ENCODE peak calls at places on chromosomes 16 and 17, in four cellular contexts. H is psoas muscle; L is stimulated activated naive B cell treated with anti-CD40 and anti-IgM and Interleukin-4, amounts not matched to agents 10 μg/mL and 1 μg/mL and 100 μg/mL, for 72 hours; G is stimulated activated CD4-positive, alpha-beta T cell treated with anti-CD3 and anti-CD28 coated beads, Interleukin-2, amount 100 ng/mL, for 24 hours. X is an unnamed sample.

GRCh38 chr16:23248261-23249194 is 53.6 kb upstream of the SCNN1B start:
- DNase-seq in H (no peak), L (no peak), G (no peak), X (no peak)

GRCh38 chr17:77282524-77283515 is 142.1 kb downstream of the SEC14L1 start:
- DNase-seq in H (no peak), L (peak; percentile 38), G (no peak), X (no peak)

GRCh38 chr17:14616508-14616907 is 315.6 kb downstream of the HS3ST3B1 start:
- DNase-seq in H (no peak), L (no peak), G (no peak), X (no peak)

GRCh38 chr16:88790312-88791150 is 5.5 kb upstream of the PIEZO1 start:
- DNase-seq in H (peak; percentile 61), L (no peak), G (peak; percentile 63), X (peak; percentile 65)

GRCh38 chr16:81778861-81779539 is at the start of gene PLCG2:
- DNase-seq in H (peak; percentile 76), L (peak; percentile 76), G (peak; percentile 68), X (peak; percentile 80)

GRCh38 chr17:7204335-7204734 is 15.3 kb downstream of the DLG4 start:
- DNase-seq in H (no peak), L (no peak), G (no peak), X (no peak)

GRCh38 chr17:73131993-73132595 is 32.7 kb upstream of the SSTR2 start:
- DNase-seq in H (no peak), L (peak; percentile 69), G (no peak), X (no peak)

GRCh38 chr17:65198653-65199382 is 61.6 kb downstream of the RGS9 start:
- DNase-seq in H (no peak), L (no peak), G (no peak), X (no peak)

GRCh38 chr17:44159519-44160210 is 10.8 kb upstream of the ASB16 start:
- DNase-seq in H (no peak), L (no peak), G (peak; percentile 34), X (no peak)

GRCh38 chr16:3444032-3444388 is 530 bp downstream of the NAA60 start:
- DNase-seq in H (no peak), L (peak; percentile 48), G (peak; percentile 42), X (no peak)

GRCh38 chr16:68000024-68000423 is 740 bp upstream of the DPEP2 start:
- DNase-seq in H (no peak), L (no peak), G (no peak), X (no peak)

GRCh38 chr16:70159355-70160348 is 13.9 kb upstream of the CLEC18C start:
- DNase-seq in H (no peak), L (no peak), G (no peak), X (no peak)

GRCh38 chr17:17575360-17576251 is 15.9 kb downstream of the PEMT start:
- DNase-seq in H (no peak), L (no peak), G (no peak), X (no peak)

GRCh38 chr16:51144203-51144602 is 6.9 kb downstream of the SALL1 start:
- DNase-seq in H (no peak), L (no peak), G (no peak), X (no peak)

GRCh38 chr17:73194514-73195222 is 1.8 kb downstream of the COG1 start:
- DNase-seq in H (no peak), L (no peak), G (no peak), X (no peak)

GRCh38 chr17:53141731-53142130 is 681.0 kb upstream of the KIF2B start:
- DNase-seq in H (no peak), L (no peak), G (no peak), X (no peak)

X was measured in activated T-cell treated with anti-CD3 and anti-CD28 coated beads for 48 hours.